ENCODE peak calls at places on chromosomes 6 and 20, in nine cellular contexts. X is GM23248, M is GM23338, F is PC-3, D is PC-9, Z is MM.1S, H is Karpas-422, K is HCT116, U is SK-N-SH. N is an unnamed sample.

GRCh38 chr20:53937330-53937729 is 133.1 kb downstream of the BCAS1 start:
- DNase-seq in X (no peak), H (no peak), F (no peak), D (no peak), K (no peak), Z (no peak), M (no peak), U (no peak), N (no peak)

GRCh38 chr6:148885920-148886845 is 139.4 kb downstream of the UST start:
- DNase-seq in H (no peak), Z (no peak), U (no peak), M (peak; percentile 31), K (no peak), F (no peak), X (no peak), D (no peak), N (no peak)

GRCh38 chr6:35442693-35443092 is 9.4 kb upstream of the FANCE start:
- DNase-seq in Z (no peak), K (no peak), X (no peak), H (no peak), U (no peak), M (no peak), D (no peak), F (no peak), N (no peak)

GRCh38 chr20:4449977-4450715 is 271.6 kb upstream of the PRND start:
- DNase-seq in Z (no peak), M (peak; percentile 25), F (peak; percentile 58), X (peak; percentile 42), U (no peak), D (no peak), H (no peak), K (peak; percentile 13), N (no peak)

GRCh38 chr6:88238065-88238464 is 71.9 kb upstream of the CNR1 start:
- DNase-seq in H (peak; percentile 75), U (no peak), Z (peak; percentile 66), D (no peak), K (peak; percentile 13), X (peak; percentile 17), F (peak; percentile 19), M (peak; percentile 73), N (peak; percentile 74)

GRCh38 chr20:2585811-2586210 is 49.4 kb downstream of the TMC2 start:
- DNase-seq in X (peak; percentile 54), K (no peak), Z (no peak), H (no peak), U (no peak), D (no peak), M (no peak), F (peak; percentile 69), N (no peak)

GRCh38 chr6:44855562-44856494 is 468.3 kb downstream of the CDC5L start:
- DNase-seq in K (no peak), U (no peak), H (no peak), D (no peak), M (no peak), F (no peak), Z (no peak), X (peak; percentile 74), N (no peak)

GRCh38 chr6:32196682-32197616 is 4.5 kb upstream of the GPSM3 start:
- DNase-seq in M (peak; percentile 67), K (no peak), D (no peak), Z (peak; percentile 29), U (peak; percentile 70), H (peak; percentile 62), F (no peak), X (peak; percentile 45), N (no peak)

GRCh38 chr6:7846971-7847818 is 63.4 kb downstream of the TXNDC5 start:
- DNase-seq in U (no peak), K (no peak), M (peak; percentile 27), X (peak; percentile 67), F (no peak), D (no peak), H (no peak), Z (no peak), N (no peak)

GRCh38 chr6:163826668-163827067 is 412.1 kb downstream of the QKI start:
- DNase-seq in K (no peak), X (no peak), M (no peak), D (no peak), H (no peak), Z (no peak), U (no peak), F (no peak), N (no peak)

GRCh38 chr6:8131265-8131897 is 29.0 kb upstream of the EEF1E1 start:
- DNase-seq in U (peak; percentile 58), Z (peak; percentile 63), M (peak; percentile 90), D (peak; percentile 45), F (peak; percentile 87), K (peak; percentile 61), X (peak; percentile 82), H (peak; percentile 86), N (peak; percentile 49)

GRCh38 chr6:4805553-4806307 is 29.5 kb downstream of the CDYL start:
- DNase-seq in H (peak; percentile 57), D (no peak), U (peak; percentile 68), M (peak; percentile 78), Z (no peak), X (peak; percentile 55), F (peak; percentile 66), K (peak; percentile 34), N (peak; percentile 22)

GRCh38 chr6:142537612-142538478 is 236.0 kb downstream of the ADGRG6 start:
- DNase-seq in M (peak; percentile 76), Z (no peak), H (peak; percentile 89), X (peak; percentile 70), D (no peak), U (no peak), K (peak; percentile 34), F (peak; percentile 52), N (peak; percentile 29)

GRCh38 chr6:12537389-12537788 is 179.2 kb upstream of the PHACTR1 start:
- DNase-seq in H (no peak), K (no peak), U (no peak), D (no peak), Z (no peak), F (no peak), X (no peak), M (no peak), N (no peak)

GRCh38 chr20:35145141-35145564 is 2.0 kb downstream of the EDEM2 start:
- DNase-seq in K (peak; percentile 47), D (peak; percentile 55), U (peak; percentile 41), Z (peak; percentile 54), M (peak; percentile 75), X (peak; percentile 62), F (peak; percentile 80), H (peak; percentile 79), N (peak; percentile 81)

GRCh38 chr6:158769696-158770446 is 49.3 kb downstream of the EZR start:
- DNase-seq in X (no peak), F (no peak), H (no peak), M (no peak), U (no peak), Z (no peak), K (no peak), D (no peak), N (no peak)

GRCh38 chr20:33299111-33299603 is 16.1 kb downstream of the BPIFB1 start:
- DNase-seq in K (peak; percentile 40), H (peak; percentile 90), Z (peak; percentile 53), M (peak; percentile 86), X (peak; percentile 63), F (peak; percentile 81), D (peak; percentile 33), U (peak; percentile 87), N (peak; percentile 60)
- H2AFZ ChIP-seq in K (no peak overlapping the region), H (no peak overlapping the region), Z (no peak overlapping the region), M (peak overlapping the region; percentile 93), X (peak overlapping the region; percentile 39), F (peak overlapping the region; percentile 69), D (no peak overlapping the region), U (no peak overlapping the region), N (no peak overlapping the region)

DNA sequence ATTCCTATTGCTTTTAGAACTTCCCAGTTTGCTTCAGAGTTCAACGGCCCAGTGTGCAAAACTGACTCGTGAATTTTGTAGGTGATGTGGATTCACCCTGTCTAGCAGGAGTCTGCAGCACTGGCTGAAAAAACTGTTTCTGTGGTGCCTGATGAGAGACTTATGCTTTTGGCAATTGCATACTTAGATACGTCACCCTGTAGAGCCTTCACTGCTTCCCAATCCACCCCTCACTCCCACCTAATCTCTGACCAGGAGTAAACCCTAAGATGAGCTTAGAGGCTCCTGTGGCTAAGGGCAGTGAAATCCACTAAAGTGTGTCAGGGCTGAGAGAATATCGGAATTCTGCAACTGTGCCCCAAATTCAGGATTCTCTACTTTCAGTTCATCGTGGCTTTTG is 14.3 kb downstream of the RPP21 start:
- DNase-seq in F (no peak), H (no peak), K (no peak), U (no peak), D (no peak), M (no peak), Z (no peak), X (no peak), N (no peak)
- H3K9me2 ChIP-seq in F (no peaks in the 10 kb centered on the region), H (no peaks in the 10 kb centered on the region), K (no peaks in the 10 kb centered on the region), U (no peaks in the 10 kb centered on the region), D (no peaks in the 10 kb centered on the region), M (no peaks in the 10 kb centered on the region), Z (no peaks in the 10 kb centered on the region), X (no peaks in the 10 kb centered on the region), N (no peaks in the 10 kb centered on the region)

GRCh38 chr20:50247196-50248094 is 56.8 kb downstream of the CEBPB start:
- DNase-seq in H (no peak), F (no peak), Z (no peak), M (no peak), D (no peak), U (no peak), X (no peak), K (no peak), N (no peak)
- H3K4me1 ChIP-seq in H (no peaks in the 10 kb centered on the region), F (peaks cover 68% of the 10 kb centered on the region), Z (no peaks in the 10 kb centered on the region), M (no peaks in the 10 kb centered on the region), D (peaks cover 100% of the 10 kb centered on the region), U (no peaks in the 10 kb centered on the region), X (peaks cover 36% of the 10 kb centered on the region), K (peaks cover 52% of the 10 kb centered on the region), N (no peaks in the 10 kb centered on the region)

DNA sequence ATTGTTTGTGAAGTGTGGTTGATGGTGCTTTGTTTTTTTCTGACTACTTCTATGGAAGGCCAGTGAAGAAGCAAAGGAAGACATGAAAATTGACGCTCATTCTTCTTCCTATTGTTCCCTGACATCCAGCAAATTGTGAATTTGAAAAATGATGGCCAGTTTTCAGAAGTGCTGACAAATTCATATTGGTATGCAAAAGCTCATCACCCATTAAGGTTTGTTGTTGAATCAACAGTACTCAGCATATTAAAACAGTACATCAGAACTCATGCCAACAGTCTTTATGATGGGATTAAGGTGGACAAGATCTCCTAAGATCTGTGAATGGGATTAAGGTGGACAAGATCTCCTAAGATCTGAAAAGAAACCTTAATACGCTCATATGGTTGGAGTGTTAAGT is 1.0 kb upstream of the MTG2 start:
- DNase-seq in U (no peak), Z (no peak), F (no peak), H (no peak), X (peak; percentile 21), K (no peak), D (no peak), M (no peak), N (no peak)
- H2AFZ ChIP-seq in U (no peak overlapping the region), Z (peak overlapping the region; percentile 95), F (no peak overlapping the region), H (no peak overlapping the region), X (peak overlapping the region; percentile 91), K (no peak overlapping the region), D (peak overlapping the region; percentile 80), M (no peak overlapping the region), N (peak overlapping the region; percentile 62)

GRCh38 chr6:67759001-67759400 is 876.1 kb upstream of the ADGRB3 start:
- DNase-seq in F (no peak), X (no peak), Z (no peak), M (no peak), D (no peak), K (no peak), H (no peak), U (no peak), N (no peak)
- H3K9me2 ChIP-seq in F (no peaks in the 10 kb centered on the region), X (no peaks in the 10 kb centered on the region), Z (no peaks in the 10 kb centered on the region), M (no peaks in the 10 kb centered on the region), D (no peaks in the 10 kb centered on the region), K (no peaks in the 10 kb centered on the region), H (no peaks in the 10 kb centered on the region), U (no peaks in the 10 kb centered on the region), N (no peaks in the 10 kb centered on the region)